ENCODE peak calls at places on chromosomes 3 and 15, in six cellular contexts. B is NCI-H1092 treated with DMSO at 0.1 percent for 48 hours; Y is OCI-LY7; P is kidney; X is activated naive CD4-positive, alpha-beta T cell treated with anti-CD3 and anti-CD28 coated beads for 36 hours; R is fibroblast of pulmonary artery. L is an unnamed sample.

GRCh38 chr3:126259411-126260391 is 79.3 kb upstream of the ALDH1L1 start:
- DNase-seq in B (no peak), Y (peak; percentile 35), P (no peak), X (peak; percentile 46), R (peak; percentile 32), L (no peak)

GRCh38 chr15:58383876-58384275 is 47.9 kb upstream of the LIPC start:
- DNase-seq in B (no peak), Y (no peak), P (no peak), X (peak; percentile 73), R (no peak), L (no peak)

GRCh38 chr3:39910135-39910534 is 100.7 kb downstream of the MYRIP start:
- DNase-seq in B (no peak), Y (no peak), P (no peak), X (no peak), R (no peak), L (no peak)

GRCh38 chr15:74265046-74265639 is 29.0 kb downstream of the CCDC33 start:
- DNase-seq in B (no peak), Y (peak; percentile 21), P (peak; percentile 47), X (peak; percentile 40), R (peak; percentile 48), L (no peak)

GRCh38 chr15:61743352-61743909 is 316.8 kb downstream of the VPS13C start:
- DNase-seq in B (no peak), Y (no peak), P (no peak), X (no peak), R (no peak), L (no peak)

GRCh38 chr15:82832601-82833209 is 23.3 kb downstream of the WHAMM start:
- DNase-seq in B (no peak), Y (no peak), P (no peak), X (peak; percentile 74), R (peak; percentile 83), L (no peak)

GRCh38 chr3:32421991-32422859 is 30.6 kb downstream of the CMTM7 start:
- DNase-seq in B (peak; percentile 38), Y (no peak), P (peak; percentile 96), X (no peak), R (peak; percentile 92), L (no peak)

GRCh38 chr3:66138336-66139234 is 82.2 kb upstream of the SLC25A26 start:
- DNase-seq in B (peak; percentile 38), Y (peak; percentile 14), P (no peak), X (peak; percentile 31), R (peak; percentile 80), L (no peak)

GRCh38 chr3:13798401-13798800 is 81.5 kb downstream of the WNT7A start:
- DNase-seq in B (no peak), Y (no peak), P (no peak), X (no peak), R (no peak), L (no peak)

GRCh38 chr15:100349696-100350433 is 8.1 kb upstream of the ADAMTS17 start:
- DNase-seq in B (peak; percentile 82), Y (peak; percentile 72), P (peak; percentile 96), X (peak; percentile 93), R (peak; percentile 93), L (peak; percentile 74)

GRCh38 chr3:72821170-72821781 is 27.0 kb downstream of the SHQ1 start:
- DNase-seq in B (no peak), Y (peak; percentile 31), P (no peak), X (peak; percentile 60), R (peak; percentile 43), L (peak; percentile 41)

GRCh38 chr3:140521751-140522445 is 156.0 kb upstream of the TRIM42 start:
- DNase-seq in B (no peak), Y (no peak), P (no peak), X (no peak), R (no peak), L (no peak)

GRCh38 chr3:106860182-106860581 is 517.1 kb upstream of the CCDC54 start:
- DNase-seq in B (no peak), Y (no peak), P (no peak), X (no peak), R (peak; percentile 7), L (no peak)